ENCODE peak calls at places on chromosomes 2 and 18, in eight cellular contexts. E is fibroblast of pulmonary artery; N is transverse colon; S is globus pallidus; K is CD4-positive, alpha-beta T cell; G is mesothelial cell of epicardium; U is type B pancreatic cell; V is posterior cingulate gyrus. T is an unnamed sample.

GRCh38 chr2:236720974-236721600 is 151.5 kb downstream of the ACKR3 start:
- DNase-seq in V (no peak), K (no peak), N (no peak), S (no peak), E (no peak), U (no peak), G (no peak), T (no peak)

GRCh38 chr2:13558368-13558767 is 841.6 kb downstream of the TRIB2 start:
- DNase-seq in K (no peak), U (no peak), E (no peak), G (no peak), S (no peak), V (no peak), N (no peak), T (no peak)

GRCh38 chr18:75530118-75530517 is 102.6 kb upstream of the SMIM21 start:
- DNase-seq in K (no peak), N (no peak), V (no peak), E (peak), U (no peak), G (no peak), S (no peak), T (no peak)

GRCh38 chr2:65388626-65389390 is 43.6 kb downstream of the SPRED2 start:
- DNase-seq in K (no peak), U (no peak), E (no peak), G (no peak), S (no peak), V (no peak), N (no peak), T (no peak)

GRCh38 chr2:98900721-98901120 is 35.3 kb downstream of the CRACDL start:
- DNase-seq in G (no peak), U (peak), E (no peak), S (no peak), N (no peak), K (no peak), V (no peak), T (no peak)

GRCh38 chr2:172461591-172462392 is 34.4 kb downstream of the ITGA6 start:
- DNase-seq in G (peak), N (peak), S (no peak), K (peak), E (peak), V (peak), U (no peak), T (no peak)

GRCh38 chr18:47928466-47928865 is 2.0 kb downstream of the SMAD2 start:
- DNase-seq in E (peak), S (no peak), G (no peak), V (no peak), U (no peak), N (no peak), K (no peak), T (no peak)

GRCh38 chr18:61738042-61738441 is 154.8 kb downstream of the RNF152 start:
- DNase-seq in N (no peak), V (no peak), S (no peak), E (no peak), U (no peak), K (no peak), G (no peak), T (no peak)

GRCh38 chr2:10787176-10787968 is 25.2 kb downstream of the PDIA6 start:
- DNase-seq in V (no peak), N (peak), E (no peak), U (no peak), K (peak), S (no peak), G (no peak), T (no peak)

GRCh38 chr2:74864728-74865722 is 31.1 kb downstream of the HK2 start:
- DNase-seq in G (no peak), V (no peak), N (no peak), U (no peak), E (peak), S (no peak), K (no peak), T (no peak)

GRCh38 chr18:13500227-13500865 is 226.0 kb downstream of the FAM210A start:
- DNase-seq in N (no peak), U (no peak), G (no peak), V (no peak), E (peak), K (no peak), S (peak), T (peak)

GRCh38 chr2:138637686-138638085 is 136.1 kb downstream of the SPOPL start:
- DNase-seq in E (no peak), S (no peak), N (no peak), G (no peak), U (no peak), V (no peak), K (no peak), T (no peak)

GRCh38 chr2:85804583-85804982 is 50.8 kb downstream of the ATOH8 start:
- DNase-seq in V (no peak), N (peak), K (no peak), G (no peak), S (no peak), E (no peak), U (peak), T (no peak)

GRCh38 chr2:59770651-59771050 is 782.8 kb downstream of the BCL11A start:
- DNase-seq in G (no peak), V (no peak), E (no peak), K (no peak), N (no peak), U (no peak), S (peak), T (no peak)

GRCh38 chr2:99865217-99865569 is 277.2 kb downstream of the AFF3 start:
- DNase-seq in N (no peak), U (no peak), S (no peak), V (no peak), G (no peak), K (no peak), E (no peak), T (no peak)

GRCh38 chr2:72278046-72278445 is 130.4 kb upstream of the CYP26B1 start:
- DNase-seq in G (no peak), S (no peak), E (peak), N (no peak), K (no peak), V (no peak), U (no peak), T (no peak)

GRCh38 chr2:54512183-54512582 is 56.1 kb downstream of the SPTBN1 start:
- DNase-seq in E (no peak), N (no peak), G (no peak), U (no peak), V (no peak), S (no peak), K (no peak), T (no peak)

GRCh38 chr2:84388133-84388532 is 70.9 kb downstream of the SUCLG1 start:
- DNase-seq in E (no peak), S (no peak), V (no peak), K (no peak), U (no peak), N (no peak), G (no peak), T (no peak)

GRCh38 chr2:233022561-233022960 is 9.5 kb upstream of the NGEF start:
- DNase-seq in U (no peak), S (no peak), E (no peak), K (no peak), V (no peak), N (no peak), G (no peak), T (no peak)

GRCh38 chr2:206585335-206585734 is 57.0 kb upstream of the FAM237A start:
- DNase-seq in E (peak), K (no peak), N (no peak), G (no peak), V (no peak), U (no peak), S (no peak), T (no peak)